ENCODE peak calls at places on chromosomes 1 and 21, in four cellular contexts. J, L, K and X are unnamed samples.

GRCh38 chr1:205262706-205263105 is 35.0 kb downstream of the TMCC2 start:
- DNase-seq in J (no peak), L (no peak), K (no peak), X (no peak)

GRCh38 chr1:246113555-246114095 is 393.5 kb downstream of the SMYD3 start:
- DNase-seq in J (peak), L (no peak), K (no peak), X (no peak)

GRCh38 chr1:218374401-218374848 is 29.3 kb downstream of the TGFB2 start:
- DNase-seq in J (no peak), L (no peak), K (no peak), X (no peak)

GRCh38 chr21:33332143-33332542 is 7.4 kb downstream of the IFNAR1 start:
- DNase-seq in J (peak), L (no peak), K (no peak), X (no peak)

GRCh38 chr1:202684716-202685115 is 25.5 kb downstream of the SYT2 start:
- DNase-seq in J (no peak), L (no peak), K (no peak), X (no peak)

GRCh38 chr1:162835157-162835899 is 25.6 kb downstream of the CCDC190 start:
- DNase-seq in J (no peak), L (no peak), K (no peak), X (no peak)

GRCh38 chr1:22618056-22618455 is 18.4 kb upstream of the C1QA start:
- DNase-seq in J (no peak), L (no peak), K (no peak), X (no peak)

GRCh38 chr1:47449702-47450552 is 12.1 kb downstream of the FOXD2 start:
- DNase-seq in J (peak), L (peak), K (peak), X (peak)

GRCh38 chr1:84736445-84736844 is 46.2 kb upstream of the SSX2IP start:
- DNase-seq in J (no peak), L (no peak), K (no peak), X (no peak)

GRCh38 chr21:38777521-38777920 is 28.2 kb upstream of the ETS2 start:
- DNase-seq in J (no peak), L (no peak), K (no peak), X (no peak)

GRCh38 chr1:16367968-16368910 is 1.2 kb downstream of the SZRD1 start:
- DNase-seq in J (peak), L (no peak), K (no peak), X (no peak)

GRCh38 chr1:20255666-20256065 is 35.0 kb upstream of the VWA5B1 start:
- DNase-seq in J (peak), L (no peak), K (no peak), X (peak)

GRCh38 chr21:27827972-27828371 is 861.1 kb upstream of the ADAMTS5 start:
- DNase-seq in J (no peak), L (no peak), K (no peak), X (no peak)

GRCh38 chr1:15288173-15288926 is 41.3 kb downstream of the FHAD1 start:
- DNase-seq in J (no peak), L (no peak), K (no peak), X (no peak)

GRCh38 chr1:46447499-46448108 is 42.0 kb upstream of the DMBX1 start:
- DNase-seq in J (no peak), L (no peak), K (peak), X (no peak)

GRCh38 chr1:15007842-15008241 is 145.7 kb upstream of the TMEM51 start:
- DNase-seq in J (peak), L (no peak), K (no peak), X (no peak)

GRCh38 chr1:89962024-89962741 is 32.7 kb upstream of the ZNF326 start:
- DNase-seq in J (no peak), L (no peak), K (no peak), X (no peak)

GRCh38 chr1:205283270-205284147 is 38.0 kb downstream of the NUAK2 start:
- DNase-seq in J (no peak), L (no peak), K (no peak), X (no peak)

GRCh38 chr1:214568328-214568727 is 16.9 kb upstream of the PTPN14 start:
- DNase-seq in J (no peak), L (no peak), K (no peak), X (no peak)

GRCh38 chr1:231279081-231279480 is 38.1 kb downstream of the GNPAT start:
- DNase-seq in J (no peak), L (no peak), K (no peak), X (no peak)

DNA sequence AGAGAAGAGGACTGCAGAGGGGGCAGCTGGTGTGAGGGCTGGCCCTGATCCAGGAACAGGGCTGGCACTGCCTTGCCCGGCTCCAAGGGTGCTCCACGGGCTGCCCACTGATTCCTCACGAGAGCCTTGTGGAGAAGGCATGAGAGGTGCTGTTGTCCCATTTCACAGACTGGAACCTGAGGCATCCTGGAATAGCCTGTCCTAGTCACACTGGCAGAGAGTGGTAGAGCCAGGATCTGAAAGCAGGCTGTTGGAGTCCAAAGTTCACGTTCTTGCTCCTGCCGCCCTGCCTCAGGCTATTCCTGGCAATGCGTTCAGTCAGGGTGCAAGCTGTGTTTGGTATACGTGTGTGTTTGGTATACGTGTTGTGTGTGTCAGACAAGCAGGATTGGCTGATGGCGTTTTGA is 1.8 kb downstream of the RER1 start:
- DNase-seq in J (no peak), L (peak), K (no peak), X (no peak)
- TF ChIP-seq KDM1A in J (no peak), L (peak), K (no peak), X (no peak)

GRCh38 chr1:220119043-220119512 is 25.1 kb downstream of the IARS2 start:
- DNase-seq in J (peak), L (no peak), K (no peak), X (no peak)

GRCh38 chr1:220113136-220113695 is 19.3 kb downstream of the IARS2 start:
- DNase-seq in J (peak), L (peak), K (no peak), X (no peak)
- TF ChIP-seq RNF2 in J (no peak), L (no peak), K (no peak), X (no peak)

GRCh38 chr1:9849691-9850441 is 26.1 kb upstream of the CLSTN1 start:
- DNase-seq in J (peak), L (no peak), K (no peak), X (no peak)
- TF ChIP-seq KDM1A in J (no peak), L (no peak), K (no peak), X (no peak)

GRCh38 chr1:100452641-100453040 is 85.3 kb upstream of the GPR88 start:
- DNase-seq in J (no peak), L (no peak), K (no peak), X (no peak)
- TF ChIP-seq RNF2 in J (no peak), L (no peak), K (no peak), X (no peak)

GRCh38 chr1:41341756-41342562 is 19.3 kb upstream of the FOXO6 start:
- DNase-seq in J (no peak), L (no peak), K (no peak), X (no peak)
- TF ChIP-seq KDM1A in J (no peak), L (no peak), K (no peak), X (no peak)